ENCODE peak calls at places on chromosome 10, in four cellular contexts. A, C, G and M are unnamed samples.

GRCh38 chr10:118805146-118805545 is 50.4 kb upstream of the CACUL1 start:
- DNase-seq in A (no peak), C (no peak), G (no peak), M (no peak)

GRCh38 chr10:43574035-43574892 is at the start of gene ZNF239:
- DNase-seq in A (no peak), C (peak; percentile 93), G (no peak), M (peak; percentile 85)

GRCh38 chr10:125843603-125844329 is 20.4 kb downstream of the BCCIP start:
- DNase-seq in A (no peak), C (no peak), G (no peak), M (no peak)

GRCh38 chr10:116138897-116139296 is 134.1 kb downstream of the GFRA1 start:
- DNase-seq in A (no peak), C (no peak), G (no peak), M (no peak)

GRCh38 chr10:63673246-63673645 is 152.0 kb downstream of the REEP3 start:
- DNase-seq in A (no peak), C (no peak), G (no peak), M (no peak)

GRCh38 chr10:113522460-113522859 is 30.4 kb upstream of the HABP2 start:
- DNase-seq in A (no peak), C (peak; percentile 20), G (no peak), M (no peak)

GRCh38 chr10:113576853-113577252 is 24.0 kb downstream of the HABP2 start:
- DNase-seq in A (no peak), C (peak; percentile 9), G (no peak), M (peak; percentile 40)

GRCh38 chr10:683448-684071 is 5.9 kb downstream of the DIP2C start:
- DNase-seq in A (no peak), C (no peak), G (no peak), M (no peak)

GRCh38 chr10:113941140-113941539 is 86.7 kb downstream of the NHLRC2 start:
- DNase-seq in A (no peak), C (no peak), G (peak; percentile 44), M (no peak)

GRCh38 chr10:3684891-3685290 is 100.1 kb downstream of the KLF6 start:
- DNase-seq in A (no peak), C (no peak), G (no peak), M (no peak)

GRCh38 chr10:68156373-68157185 is 47.3 kb downstream of the MYPN start:
- DNase-seq in A (no peak), C (peak; percentile 44), G (peak; percentile 57), M (peak; percentile 48)

GRCh38 chr10:71573562-71574300 is 145.8 kb downstream of the C10orf105 start:
- DNase-seq in A (no peak), C (no peak), G (no peak), M (no peak)

GRCh38 chr10:62819521-62819920 is 3.4 kb upstream of the EGR2 start:
- DNase-seq in A (no peak), C (peak; percentile 13), G (no peak), M (no peak)

GRCh38 chr10:9869777-9870176 is 1147.9 kb upstream of the CELF2 start:
- DNase-seq in A (no peak), C (no peak), G (no peak), M (no peak)

GRCh38 chr10:78194050-78194449 is 160.4 kb downstream of the RPS24 start:
- DNase-seq in A (no peak), C (no peak), G (no peak), M (no peak)

GRCh38 chr10:94645285-94645684 is 38.2 kb upstream of the CYP2C18 start:
- DNase-seq in A (peak; percentile 7), C (no peak), G (no peak), M (no peak)

GRCh38 chr10:79274279-79275104 is 72.8 kb upstream of the PPIF start:
- DNase-seq in A (no peak), C (no peak), G (no peak), M (no peak)

DNA sequence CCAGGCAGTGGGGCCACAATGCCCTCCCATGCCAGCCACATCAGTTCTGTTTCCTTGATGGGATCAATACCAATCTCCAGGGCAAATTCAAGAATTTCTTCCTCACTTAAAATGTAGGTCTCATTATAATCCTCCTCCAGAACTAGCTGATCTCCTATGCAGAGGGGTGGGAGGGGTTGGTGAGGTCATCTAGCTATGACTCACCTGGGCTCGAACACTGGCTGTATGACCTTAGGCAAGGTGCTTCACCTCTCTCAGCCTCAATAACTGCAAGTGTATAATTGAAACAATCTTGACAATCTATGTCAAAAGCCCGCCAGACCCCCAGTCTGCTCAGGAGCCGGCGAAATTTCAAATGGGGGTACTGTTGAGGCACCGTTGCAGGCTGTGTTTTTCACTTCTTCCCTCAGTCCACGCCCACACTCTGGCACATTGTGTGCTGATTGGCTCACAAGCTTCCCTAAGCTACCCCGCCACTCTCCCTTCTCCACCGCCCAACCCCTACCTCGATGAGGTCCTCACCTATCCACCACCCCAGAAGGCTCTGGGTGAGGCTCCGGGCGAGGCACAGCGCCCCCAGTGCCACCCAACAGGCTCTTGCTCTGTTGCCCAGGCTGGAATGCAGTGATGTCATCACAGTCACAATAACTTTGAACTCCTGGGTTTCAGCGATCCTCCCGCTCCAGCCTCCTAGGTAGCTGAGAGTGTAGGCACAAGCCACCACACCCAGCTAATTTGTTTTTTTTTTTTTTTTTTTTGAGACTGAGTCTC is 70.5 kb downstream of the ZNF22 start:
- DNase-seq in A (no peak), C (no peak), G (no peak), M (no peak)
- TF ChIP-seq FOXM1 in A (no peak), C (no peak), G (no peak), M (no peak)

GRCh38 chr10:16847644-16848043 is 30.4 kb upstream of the RSU1 start:
- DNase-seq in A (no peak), C (no peak), G (no peak), M (no peak)

GRCh38 chr10:16848562-16849154 is 31.4 kb upstream of the RSU1 start:
- DNase-seq in A (no peak), C (no peak), G (no peak), M (no peak)

GRCh38 chr10:16843252-16843870 is 26.1 kb upstream of the RSU1 start:
- DNase-seq in A (peak; percentile 12), C (peak; percentile 21), G (peak; percentile 64), M (peak; percentile 22)

DNA sequence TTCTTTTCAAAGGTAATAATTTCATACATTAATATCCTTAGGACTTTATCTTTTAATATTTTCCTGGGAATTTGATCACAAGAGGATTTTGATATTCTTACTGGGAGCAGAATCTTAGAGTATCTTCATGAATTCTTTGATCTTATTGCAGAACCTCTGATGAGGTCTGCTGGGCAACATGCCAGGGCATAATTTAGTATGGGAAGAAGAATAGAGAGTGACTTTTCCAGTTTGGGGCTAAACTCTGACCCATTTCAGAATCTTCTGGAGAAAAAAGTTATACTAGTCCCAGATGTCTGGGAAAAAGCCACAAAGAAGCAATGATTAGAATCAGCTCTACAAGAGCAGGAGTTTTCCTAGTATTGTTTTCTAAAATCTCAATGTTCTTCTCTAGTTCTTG is 28.0 kb upstream of the RSU1 start:
- DNase-seq in A (no peak), C (no peak), G (no peak), M (no peak)
- TF ChIP-seq SP1 in A (no peak), C (no peak), G (no peak), M (no peak)

GRCh38 chr10:52391927-52392602 is 78.0 kb downstream of the DKK1 start:
- DNase-seq in A (no peak), C (no peak), G (no peak), M (no peak)
- TF ChIP-seq BHLHE40 in A (no peak), C (no peak), G (no peak), M (no peak)

GRCh38 chr10:99339563-99340047 is 10.4 kb downstream of the CNNM1 start:
- DNase-seq in A (no peak), C (no peak), G (no peak), M (no peak)
- TF ChIP-seq FOXM1 in A (no peak), C (no peak), G (no peak), M (no peak)

GRCh38 chr10:29858352-29859267 is 200.8 kb downstream of the JCAD start:
- DNase-seq in A (no peak), C (no peak), G (peak; percentile 34), M (peak; percentile 23)
- TF ChIP-seq SP1 in A (no peak), C (no peak), G (no peak), M (no peak)

DNA sequence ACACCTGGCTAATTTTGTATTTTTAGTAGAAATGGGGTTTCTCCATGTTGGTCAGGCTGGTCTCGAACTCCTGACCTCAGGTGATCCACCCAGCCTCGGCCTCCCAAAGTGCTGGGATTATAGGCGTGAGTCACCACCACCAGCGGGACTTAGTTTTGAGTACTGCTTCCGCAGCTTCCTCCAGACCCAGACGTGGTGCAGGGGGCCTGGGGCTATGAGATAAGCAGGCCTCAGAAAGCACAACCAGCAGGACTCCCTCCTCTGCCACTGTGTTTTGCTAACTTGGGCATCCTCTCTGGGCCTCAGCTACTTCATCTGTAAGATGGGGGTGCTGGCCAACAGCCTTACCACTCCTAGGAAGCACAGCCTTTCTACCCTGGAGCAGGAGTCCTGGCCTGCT is 37.8 kb downstream of the GOLGA7B start:
- DNase-seq in A (no peak), C (peak; percentile 70), G (no peak), M (no peak)
- TF ChIP-seq BHLHE40 in A (no peak), C (no peak), G (no peak), M (no peak)

DNA sequence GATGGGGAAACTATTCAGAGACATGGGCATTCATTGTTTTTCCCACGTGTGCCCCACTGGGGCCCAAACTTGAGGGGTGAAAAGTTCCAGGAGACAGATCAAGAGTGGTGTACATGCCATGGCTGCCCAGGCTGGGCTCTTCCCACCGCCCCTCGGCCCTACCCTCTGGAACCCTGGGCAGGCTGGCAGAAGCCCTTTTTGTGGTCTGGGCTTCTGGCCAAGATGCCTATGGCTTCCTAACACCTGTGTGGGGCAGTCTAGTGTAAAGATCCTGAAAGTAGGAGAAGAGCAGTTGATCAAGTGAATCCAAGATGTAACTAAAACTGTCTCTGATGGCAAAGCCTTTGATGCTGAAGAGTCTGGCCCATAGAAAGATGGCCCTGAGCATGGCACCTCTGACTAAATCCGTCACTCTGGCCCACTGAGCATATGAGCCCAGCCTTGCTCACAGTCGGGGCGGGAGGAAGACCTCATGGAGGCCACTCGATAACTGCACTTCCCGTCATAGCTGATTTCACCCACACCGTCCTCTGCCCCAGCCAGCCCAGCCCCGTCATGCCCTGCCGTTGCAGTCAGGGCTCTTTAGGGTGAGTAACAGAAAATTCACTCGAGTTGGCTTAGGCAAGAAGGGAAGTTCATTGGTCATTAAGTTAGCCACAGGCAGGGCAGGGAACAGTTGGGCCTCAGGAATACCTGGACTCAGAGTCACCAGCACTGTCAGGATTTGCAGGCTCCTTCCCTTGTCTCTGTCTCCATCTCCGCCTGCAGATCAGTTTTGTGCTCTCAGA is 37.9 kb upstream of the MTPAP start:
- DNase-seq in A (no peak), C (no peak), G (no peak), M (no peak)
- TF ChIP-seq FOXM1 in A (no peak), C (no peak), G (no peak), M (no peak)

DNA sequence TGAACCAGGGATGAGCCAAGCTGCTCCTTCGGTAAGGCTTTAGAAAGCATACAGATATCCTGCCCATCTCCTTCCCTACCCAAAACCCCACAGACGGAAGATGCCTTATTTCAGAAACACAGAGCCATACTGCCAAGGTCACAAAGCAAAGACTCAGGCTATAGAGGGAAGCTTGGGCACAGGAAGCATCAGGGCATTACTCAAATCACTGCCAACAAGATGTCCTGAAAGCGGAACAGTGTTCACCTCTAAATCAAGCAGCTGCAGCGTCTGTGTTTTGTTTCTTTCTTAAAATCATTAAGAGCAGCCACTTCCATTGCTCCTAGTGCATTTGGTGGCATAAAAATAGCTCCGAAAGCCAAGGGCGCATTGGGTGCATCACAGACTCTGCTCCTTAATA is 307.3 kb downstream of the SORCS1 start:
- DNase-seq in A (no peak), C (no peak), G (no peak), M (no peak)
- TF ChIP-seq SP1 in A (no peak), C (no peak), G (no peak), M (no peak)